ENCODE peak calls at places on chromosome 2, in six cellular contexts. One of them, this sample, is unnamed. For H3K9me3, the result is how much of the 10 kb centered on the place peaks cover.

GRCh38 chr2:85213893-85214512 is 80.8 kb downstream of the TCF7L1 start:
- DNase-seq in CD8-positive, alpha-beta memory T cell: no peak
- DNase-seq in body of pancreas: no peak
- DNase-seq in esophagus squamous epithelium: no peak
- DNase-seq in heart left ventricle: no peak
- DNase-seq in cardiac muscle cell: no peak
- DNase-seq in this sample: no peak

GRCh38 chr2:238882083-238882755 is 34.3 kb downstream of the TWIST2 start:
- DNase-seq in CD8-positive, alpha-beta memory T cell: no peak
- DNase-seq in body of pancreas: no peak
- DNase-seq in esophagus squamous epithelium: no peak
- DNase-seq in heart left ventricle: no peak
- DNase-seq in cardiac muscle cell: no peak
- DNase-seq in this sample: no peak

GRCh38 chr2:177588671-177589070 is 196.1 kb downstream of the AGPS start:
- DNase-seq in CD8-positive, alpha-beta memory T cell: no peak
- DNase-seq in body of pancreas: no peak
- DNase-seq in esophagus squamous epithelium: no peak
- DNase-seq in heart left ventricle: no peak
- DNase-seq in cardiac muscle cell: no peak
- DNase-seq in this sample: no peak

GRCh38 chr2:132593171-132593570 is 76.8 kb downstream of the LYPD1 start:
- DNase-seq in CD8-positive, alpha-beta memory T cell: no peak
- DNase-seq in body of pancreas: no peak
- DNase-seq in esophagus squamous epithelium: no peak
- DNase-seq in heart left ventricle: no peak
- DNase-seq in cardiac muscle cell: no peak
- DNase-seq in this sample: no peak

GRCh38 chr2:69957970-69958369 is 3.5 kb downstream of the ASPRV1 start:
- DNase-seq in CD8-positive, alpha-beta memory T cell: no peak
- DNase-seq in body of pancreas: no peak
- DNase-seq in esophagus squamous epithelium: no peak
- DNase-seq in heart left ventricle: no peak
- DNase-seq in cardiac muscle cell: no peak
- DNase-seq in this sample: no peak

GRCh38 chr2:236507393-236508085 is 62.1 kb upstream of the ACKR3 start:
- DNase-seq in CD8-positive, alpha-beta memory T cell: peak
- DNase-seq in body of pancreas: peak
- DNase-seq in esophagus squamous epithelium: no peak
- DNase-seq in heart left ventricle: no peak
- DNase-seq in cardiac muscle cell: peak
- DNase-seq in this sample: peak

GRCh38 chr2:211837706-211838105 is 700.9 kb downstream of the ERBB4 start:
- DNase-seq in CD8-positive, alpha-beta memory T cell: no peak
- DNase-seq in body of pancreas: no peak
- DNase-seq in esophagus squamous epithelium: no peak
- DNase-seq in heart left ventricle: no peak
- DNase-seq in cardiac muscle cell: no peak
- DNase-seq in this sample: no peak

GRCh38 chr2:163401481-163401880 is 334.3 kb downstream of the FIGN start:
- DNase-seq in CD8-positive, alpha-beta memory T cell: no peak
- DNase-seq in body of pancreas: peak
- DNase-seq in esophagus squamous epithelium: no peak
- DNase-seq in heart left ventricle: no peak
- DNase-seq in cardiac muscle cell: no peak
- DNase-seq in this sample: no peak

GRCh38 chr2:240213226-240213475 is 72.7 kb upstream of the OTOS start:
- DNase-seq in CD8-positive, alpha-beta memory T cell: no peak
- DNase-seq in body of pancreas: no peak
- DNase-seq in esophagus squamous epithelium: no peak
- DNase-seq in heart left ventricle: no peak
- DNase-seq in cardiac muscle cell: no peak
- DNase-seq in this sample: no peak

GRCh38 chr2:10340593-10340975 is 37.9 kb downstream of the HPCAL1 start:
- DNase-seq in CD8-positive, alpha-beta memory T cell: no peak
- DNase-seq in body of pancreas: no peak
- DNase-seq in esophagus squamous epithelium: no peak
- DNase-seq in heart left ventricle: no peak
- DNase-seq in cardiac muscle cell: no peak
- DNase-seq in this sample: no peak

GRCh38 chr2:203427061-203427460 is 98.9 kb downstream of the ABI2 start:
- DNase-seq in CD8-positive, alpha-beta memory T cell: no peak
- DNase-seq in body of pancreas: no peak
- DNase-seq in esophagus squamous epithelium: no peak
- DNase-seq in heart left ventricle: no peak
- DNase-seq in cardiac muscle cell: no peak
- DNase-seq in this sample: no peak

GRCh38 chr2:2182688-2183087 is 148.4 kb downstream of the MYT1L start:
- DNase-seq in CD8-positive, alpha-beta memory T cell: no peak
- DNase-seq in body of pancreas: no peak
- DNase-seq in esophagus squamous epithelium: no peak
- DNase-seq in heart left ventricle: no peak
- DNase-seq in cardiac muscle cell: no peak
- DNase-seq in this sample: no peak
- H3K9me3 ChIP-seq in CD8-positive, alpha-beta memory T cell: under half
- H3K9me3 ChIP-seq in body of pancreas: under half
- H3K9me3 ChIP-seq in esophagus squamous epithelium: under half
- H3K9me3 ChIP-seq in heart left ventricle: under half
- H3K9me3 ChIP-seq in cardiac muscle cell: under half
- H3K9me3 ChIP-seq in this sample: under half

DNA sequence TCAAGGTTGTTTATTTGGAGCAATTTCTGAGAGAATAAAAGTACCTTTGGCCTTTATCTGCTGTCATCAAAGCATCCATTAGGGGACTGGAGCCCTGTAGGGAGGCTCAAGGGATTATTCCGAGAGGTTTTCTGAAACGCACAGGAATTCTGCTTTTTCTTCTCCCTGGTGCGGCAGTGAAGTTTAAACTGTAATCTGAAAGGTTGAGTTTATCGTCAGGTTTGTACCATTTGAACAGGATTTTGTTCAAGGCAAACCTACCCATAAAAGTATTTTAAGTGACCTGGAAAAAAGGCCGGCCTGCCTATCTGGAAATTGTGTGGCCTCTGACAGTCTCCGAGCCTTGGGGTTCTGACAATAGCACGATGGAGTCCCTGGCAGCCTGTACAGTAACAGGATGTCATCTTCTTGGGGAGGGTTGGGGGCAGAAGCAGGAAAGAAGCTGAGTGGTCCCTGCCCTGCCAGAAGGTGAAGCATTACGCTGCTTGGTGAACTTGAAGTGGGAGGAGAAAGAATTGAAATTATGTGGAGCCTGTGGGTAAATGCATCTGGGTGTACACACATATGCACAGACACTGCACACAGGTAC is 272.1 kb downstream of the CYRIA start:
- DNase-seq in CD8-positive, alpha-beta memory T cell: no peak
- DNase-seq in body of pancreas: no peak
- DNase-seq in esophagus squamous epithelium: no peak
- DNase-seq in heart left ventricle: no peak
- DNase-seq in cardiac muscle cell: no peak
- DNase-seq in this sample: no peak
- H3K9me3 ChIP-seq in CD8-positive, alpha-beta memory T cell: under half
- H3K9me3 ChIP-seq in body of pancreas: under half
- H3K9me3 ChIP-seq in esophagus squamous epithelium: under half
- H3K9me3 ChIP-seq in heart left ventricle: under half
- H3K9me3 ChIP-seq in cardiac muscle cell: under half
- H3K9me3 ChIP-seq in this sample: under half

DNA sequence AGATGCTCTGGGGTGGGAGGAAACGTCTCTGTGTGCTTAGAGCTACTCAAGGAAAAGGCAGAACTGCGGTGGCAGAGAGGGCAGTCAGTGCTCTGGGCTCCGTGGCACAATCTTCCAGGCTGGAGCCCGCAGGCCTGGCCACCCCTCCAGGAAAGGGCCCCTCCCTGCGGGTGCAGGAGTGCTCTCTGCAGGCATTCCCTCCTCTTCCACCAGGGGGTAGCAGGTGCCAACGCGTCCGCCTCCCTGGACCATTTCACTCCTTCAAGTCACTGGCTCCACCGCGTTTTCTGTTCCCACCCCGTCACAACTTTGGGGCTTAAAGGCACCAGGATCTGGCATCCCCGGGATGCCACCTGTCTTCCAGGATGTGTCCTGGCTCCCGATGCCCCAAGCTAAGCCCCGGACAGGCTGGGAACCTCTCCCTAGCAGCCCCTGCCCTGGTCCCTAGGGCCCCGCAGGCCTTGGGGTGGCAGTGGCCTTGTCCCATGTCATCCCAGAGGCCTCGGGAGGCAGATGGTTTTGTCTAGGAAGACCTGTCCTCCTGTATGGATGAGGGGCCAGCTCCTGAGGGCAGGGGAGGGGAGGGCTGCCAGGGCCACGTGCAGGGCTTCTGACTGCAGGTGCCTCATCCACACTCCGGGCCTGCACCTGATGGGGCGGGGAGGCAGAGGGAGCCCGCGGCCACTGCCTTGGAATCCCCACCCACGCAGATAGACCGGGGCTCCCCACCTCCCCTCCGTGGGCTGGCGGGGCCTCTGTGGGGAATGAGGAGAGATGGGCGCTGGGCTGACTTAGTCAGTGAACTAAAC is 26.4 kb downstream of the KCNIP3 start:
- DNase-seq in CD8-positive, alpha-beta memory T cell: no peak
- DNase-seq in body of pancreas: peak
- DNase-seq in esophagus squamous epithelium: no peak
- DNase-seq in heart left ventricle: no peak
- DNase-seq in cardiac muscle cell: peak
- DNase-seq in this sample: no peak
- H3K9me3 ChIP-seq in CD8-positive, alpha-beta memory T cell: under half
- H3K9me3 ChIP-seq in body of pancreas: under half
- H3K9me3 ChIP-seq in esophagus squamous epithelium: under half
- H3K9me3 ChIP-seq in heart left ventricle: under half
- H3K9me3 ChIP-seq in cardiac muscle cell: under half
- H3K9me3 ChIP-seq in this sample: under half

GRCh38 chr2:118846667-118847446 is 591 bp downstream of the EN1 start:
- DNase-seq in CD8-positive, alpha-beta memory T cell: no peak
- DNase-seq in body of pancreas: no peak
- DNase-seq in esophagus squamous epithelium: no peak
- DNase-seq in heart left ventricle: no peak
- DNase-seq in cardiac muscle cell: no peak
- DNase-seq in this sample: no peak
- H3K9me3 ChIP-seq in CD8-positive, alpha-beta memory T cell: under half
- H3K9me3 ChIP-seq in body of pancreas: under half
- H3K9me3 ChIP-seq in esophagus squamous epithelium: under half
- H3K9me3 ChIP-seq in heart left ventricle: under half
- H3K9me3 ChIP-seq in cardiac muscle cell: under half
- H3K9me3 ChIP-seq in this sample: under half

DNA sequence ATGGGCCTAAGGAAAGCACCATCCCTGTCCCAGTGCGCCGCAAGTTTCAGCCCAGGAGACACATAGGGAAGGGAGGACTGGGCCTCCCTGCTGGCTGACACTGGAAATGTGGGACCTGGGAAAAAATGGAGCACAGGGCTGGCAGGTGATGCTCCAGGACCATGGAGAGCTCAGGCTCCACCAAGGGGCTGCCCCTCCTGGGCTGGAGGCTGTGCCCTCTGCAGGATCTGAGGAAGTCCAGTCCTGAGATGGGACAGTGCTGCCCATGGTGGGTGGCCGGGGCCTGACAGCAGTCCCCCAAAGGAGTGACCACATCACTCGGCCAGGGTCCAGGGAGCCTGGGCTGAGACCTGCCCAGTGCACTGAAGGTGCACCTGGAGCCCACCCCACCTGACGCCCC is 108.6 kb upstream of the TEKT4 start:
- DNase-seq in CD8-positive, alpha-beta memory T cell: no peak
- DNase-seq in body of pancreas: no peak
- DNase-seq in esophagus squamous epithelium: no peak
- DNase-seq in heart left ventricle: no peak
- DNase-seq in cardiac muscle cell: no peak
- DNase-seq in this sample: no peak
- H3K9me3 ChIP-seq in CD8-positive, alpha-beta memory T cell: under half
- H3K9me3 ChIP-seq in body of pancreas: under half
- H3K9me3 ChIP-seq in esophagus squamous epithelium: under half
- H3K9me3 ChIP-seq in heart left ventricle: under half
- H3K9me3 ChIP-seq in cardiac muscle cell: under half
- H3K9me3 ChIP-seq in this sample: under half

DNA sequence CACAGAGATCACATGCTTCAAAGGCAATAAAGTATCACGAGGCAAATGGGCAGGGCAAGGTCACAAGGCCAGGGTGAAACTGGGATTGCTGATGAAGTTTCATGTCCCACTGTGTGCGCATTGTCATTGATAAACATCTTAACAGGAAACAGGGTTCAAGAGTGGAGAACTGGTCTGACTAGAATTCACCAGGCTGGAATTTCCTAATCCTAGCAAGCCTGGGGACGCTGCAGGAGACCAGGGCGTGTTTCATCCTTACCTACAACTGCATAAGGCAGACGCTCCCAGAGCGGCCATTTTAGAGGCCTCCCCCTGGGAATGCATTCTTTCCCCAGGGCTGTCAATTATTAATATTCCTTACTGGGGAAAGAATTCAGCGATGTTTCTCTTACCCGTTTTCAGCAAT is 33.2 kb downstream of the PTPN4 start:
- DNase-seq in CD8-positive, alpha-beta memory T cell: no peak
- DNase-seq in body of pancreas: no peak
- DNase-seq in esophagus squamous epithelium: no peak
- DNase-seq in heart left ventricle: no peak
- DNase-seq in cardiac muscle cell: no peak
- DNase-seq in this sample: no peak
- H3K9me3 ChIP-seq in CD8-positive, alpha-beta memory T cell: under half
- H3K9me3 ChIP-seq in body of pancreas: under half
- H3K9me3 ChIP-seq in esophagus squamous epithelium: under half
- H3K9me3 ChIP-seq in heart left ventricle: under half
- H3K9me3 ChIP-seq in cardiac muscle cell: under half
- H3K9me3 ChIP-seq in this sample: under half

GRCh38 chr2:48270209-48270608 is 259.7 kb upstream of the STON1 start:
- DNase-seq in CD8-positive, alpha-beta memory T cell: no peak
- DNase-seq in body of pancreas: no peak
- DNase-seq in esophagus squamous epithelium: no peak
- DNase-seq in heart left ventricle: no peak
- DNase-seq in cardiac muscle cell: no peak
- DNase-seq in this sample: no peak
- H3K9me3 ChIP-seq in CD8-positive, alpha-beta memory T cell: under half
- H3K9me3 ChIP-seq in body of pancreas: under half
- H3K9me3 ChIP-seq in esophagus squamous epithelium: under half
- H3K9me3 ChIP-seq in heart left ventricle: under half
- H3K9me3 ChIP-seq in cardiac muscle cell: under half
- H3K9me3 ChIP-seq in this sample: under half

DNA sequence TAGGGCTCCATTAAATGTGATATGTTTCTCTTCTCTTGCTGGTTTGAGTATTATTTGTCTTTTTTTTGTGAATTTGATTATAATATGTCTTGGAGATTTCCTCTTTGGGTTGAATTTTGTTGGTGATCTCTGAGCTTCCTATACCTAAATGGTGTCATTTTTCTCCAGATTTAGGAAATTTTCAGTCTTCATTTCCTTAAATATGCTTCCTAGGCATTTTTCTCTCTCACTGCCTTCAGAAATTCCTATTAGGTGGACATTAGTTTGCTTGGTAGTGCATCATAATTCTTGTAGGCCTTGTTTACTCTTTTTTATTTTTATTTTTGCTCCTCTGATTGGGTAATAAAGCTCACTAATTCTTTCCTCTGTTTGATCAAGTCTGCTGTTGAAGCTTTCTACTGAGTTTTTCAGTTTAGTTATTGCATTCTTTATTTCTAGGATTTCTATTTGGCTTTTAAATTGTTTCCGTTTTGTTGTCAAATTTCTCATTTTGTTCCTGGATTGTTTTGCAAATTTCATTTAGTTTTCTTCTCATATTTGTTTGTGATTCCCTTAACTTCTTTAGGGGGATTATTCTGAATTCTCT is 36.6 kb upstream of the CRACDL start:
- DNase-seq in CD8-positive, alpha-beta memory T cell: no peak
- DNase-seq in body of pancreas: no peak
- DNase-seq in esophagus squamous epithelium: no peak
- DNase-seq in heart left ventricle: no peak
- DNase-seq in cardiac muscle cell: no peak
- DNase-seq in this sample: no peak
- H3K9me3 ChIP-seq in CD8-positive, alpha-beta memory T cell: under half
- H3K9me3 ChIP-seq in body of pancreas: under half
- H3K9me3 ChIP-seq in esophagus squamous epithelium: under half
- H3K9me3 ChIP-seq in heart left ventricle: under half
- H3K9me3 ChIP-seq in cardiac muscle cell: under half
- H3K9me3 ChIP-seq in this sample: under half

This sample was measured in T-helper 17 cell.